ENCODE peak calls at places on chromosomes 5 and 9, in seven cellular contexts. X is Daoy, Z is pancreas, H is retina, A is WTC11, Q is GM04504, T is amygdala. B is an unnamed sample.

GRCh38 chr5:9186069-9186468 is 359.8 kb downstream of the SEMA5A start:
- DNase-seq in X (no peak), Z (no peak), H (no peak), A (no peak), Q (no peak), T (no peak), B (no peak)

GRCh38 chr5:113242481-113243348 is 192.1 kb downstream of the TSSK1B start:
- DNase-seq in X (no peak), Z (no peak), H (no peak), A (no peak), Q (no peak), T (no peak), B (no peak)

GRCh38 chr5:53109041-53109435 is 519 bp downstream of the MOCS2 start:
- DNase-seq in X (no peak), Z (no peak), H (no peak), A (no peak), Q (no peak), T (no peak), B (no peak)

GRCh38 chr9:127732444-127732843 is 2.6 kb downstream of the TOR2A start:
- DNase-seq in X (no peak), Z (no peak), H (no peak), A (no peak), Q (no peak), T (no peak), B (no peak)

GRCh38 chr9:13083973-13084528 is 195.4 kb downstream of the MPDZ start:
- DNase-seq in X (peak), Z (no peak), H (no peak), A (no peak), Q (no peak), T (no peak), B (no peak)

GRCh38 chr5:68149189-68149588 is 66.4 kb upstream of the PIK3R1 start:
- DNase-seq in X (peak), Z (no peak), H (no peak), A (no peak), Q (peak), T (no peak), B (no peak)

GRCh38 chr5:141973871-141974595 is 5.1 kb downstream of the RNF14 start:
- DNase-seq in X (peak), Z (no peak), H (no peak), A (no peak), Q (no peak), T (no peak), B (no peak)

GRCh38 chr5:172542651-172543131 is 88.4 kb upstream of the SH3PXD2B start:
- DNase-seq in X (no peak), Z (no peak), H (no peak), A (no peak), Q (no peak), T (no peak), B (no peak)

GRCh38 chr9:34610434-34611206 is 1.3 kb downstream of the RPP25L start:
- DNase-seq in X (no peak), Z (peak), H (no peak), A (no peak), Q (no peak), T (no peak), B (no peak)

GRCh38 chr5:37665889-37666288 is 174.0 kb downstream of the GDNF start:
- DNase-seq in X (peak), Z (peak), H (peak), A (no peak), Q (no peak), T (peak), B (peak)

GRCh38 chr9:6098431-6098830 is 83.0 kb upstream of the RANBP6 start:
- DNase-seq in X (no peak), Z (no peak), H (no peak), A (no peak), Q (no peak), T (no peak), B (no peak)

GRCh38 chr9:111056554-111056953 is 18.3 kb upstream of the LPAR1 start:
- DNase-seq in X (no peak), Z (no peak), H (no peak), A (no peak), Q (peak), T (no peak), B (no peak)

GRCh38 chr9:98255064-98255577 is 328 bp downstream of the TBC1D2 start:
- DNase-seq in X (peak), Z (no peak), H (no peak), A (no peak), Q (no peak), T (no peak), B (no peak)

GRCh38 chr9:27425827-27426716 is 98.0 kb upstream of the IFNK start:
- DNase-seq in X (no peak), Z (no peak), H (peak), A (no peak), Q (no peak), T (no peak), B (no peak)

GRCh38 chr5:64619609-64620008 is 70.7 kb upstream of the SHISAL2B start:
- DNase-seq in X (no peak), Z (no peak), H (no peak), A (no peak), Q (no peak), T (no peak), B (no peak)

GRCh38 chr5:1536298-1537165 is 12.8 kb upstream of the LPCAT1 start:
- DNase-seq in X (peak), Z (no peak), H (no peak), A (no peak), Q (no peak), T (no peak), B (no peak)

GRCh38 chr9:131714821-131715220 is 25.1 kb downstream of the RAPGEF1 start:
- DNase-seq in X (no peak), Z (no peak), H (no peak), A (no peak), Q (no peak), T (no peak), B (no peak)

GRCh38 chr5:173240091-173241050 is 5.4 kb upstream of the NKX2-5 start:
- DNase-seq in X (no peak), Z (no peak), H (peak), A (no peak), Q (no peak), T (no peak), B (no peak)

GRCh38 chr9:93039976-93040375 is 18.5 kb upstream of the SUSD3 start:
- DNase-seq in X (no peak), Z (no peak), H (no peak), A (no peak), Q (no peak), T (no peak), B (no peak)

GRCh38 chr5:131997727-131998117 is 13.7 kb downstream of the ACSL6 start:
- DNase-seq in X (no peak), Z (no peak), H (no peak), A (no peak), Q (no peak), T (no peak), B (no peak)

GRCh38 chr5:125582358-125582757 is 835.9 kb upstream of the ZNF608 start:
- DNase-seq in X (no peak), Z (no peak), H (no peak), A (no peak), Q (no peak), T (no peak), B (no peak)

GRCh38 chr5:84287964-84288363 is 96.7 kb downstream of the EDIL3 start:
- DNase-seq in X (peak), Z (no peak), H (no peak), A (no peak), Q (no peak), T (no peak), B (no peak)

GRCh38 chr5:150075233-150075632 is 11.1 kb downstream of the CSF1R start:
- DNase-seq in X (no peak), Z (no peak), H (no peak), A (no peak), Q (no peak), T (no peak), B (no peak)

GRCh38 chr5:123598028-123598689 is 86.2 kb downstream of the CSNK1G3 start:
- DNase-seq in X (no peak), Z (no peak), H (no peak), A (no peak), Q (no peak), T (no peak), B (no peak)

GRCh38 chr5:56910123-56910951 is 941 bp downstream of the SETD9 start:
- DNase-seq in X (peak), Z (peak), H (no peak), A (peak), Q (peak), T (no peak), B (peak)

GRCh38 chr9:107693620-107694326 is 204.2 kb upstream of the KLF4 start:
- DNase-seq in X (peak), Z (no peak), H (no peak), A (no peak), Q (no peak), T (no peak), B (no peak)

GRCh38 chr5:17132444-17133083 is 84.9 kb upstream of the BASP1 start:
- DNase-seq in X (no peak), Z (no peak), H (peak), A (no peak), Q (no peak), T (no peak), B (no peak)

GRCh38 chr9:16044116-16044881 is 491.5 kb downstream of the CCDC171 start:
- DNase-seq in X (no peak), Z (no peak), H (no peak), A (no peak), Q (no peak), T (no peak), B (no peak)

GRCh38 chr5:103561670-103562069 is 919 bp downstream of the NUDT12 start:
- DNase-seq in X (no peak), Z (no peak), H (peak), A (no peak), Q (no peak), T (no peak), B (no peak)

GRCh38 chr5:67221487-67222242 is 25.1 kb upstream of the CD180 start:
- DNase-seq in X (no peak), Z (no peak), H (no peak), A (no peak), Q (no peak), T (no peak), B (no peak)

GRCh38 chr5:61423487-61424157 is 91.6 kb downstream of the ZSWIM6 start:
- DNase-seq in X (no peak), Z (no peak), H (no peak), A (no peak), Q (no peak), T (no peak), B (no peak)

B was measured in heart right ventricle.